ENCODE peak calls at places on chromosomes 11 and 22, in ten cellular contexts. I is lung microvascular endothelial cell; P is EL; T is Right ventricle myocardium superior; R is activated naive CD4-positive, alpha-beta T cell treated with anti-CD3 and anti-CD28 coated beads for 36 hours; C is PC-3; M is head of caudate nucleus; X is effector memory CD8-positive, alpha-beta T cell; J is cardiac muscle cell; U is T-helper 9 cell. Z is an unnamed sample.

GRCh38 chr22:20211997-20212753 is 55.9 kb downstream of the RTN4R start:
- DNase-seq in I (no peak), P (no peak), T (peak), R (no peak), C (no peak), M (no peak), X (no peak), J (peak), U (no peak), Z (no peak)

GRCh38 chr22:45969414-45969799 is 7.6 kb downstream of the WNT7B start:
- DNase-seq in I (no peak), P (no peak), T (no peak), R (no peak), C (peak), M (no peak), X (no peak), J (peak), U (no peak), Z (no peak)

GRCh38 chr22:36928826-36929535 is 15.6 kb downstream of the CSF2RB start:
- DNase-seq in I (no peak), P (peak), T (no peak), R (no peak), C (no peak), M (no peak), X (no peak), J (no peak), U (no peak), Z (no peak)

GRCh38 chr22:44131989-44132685 is 48.6 kb upstream of the PARVG start:
- DNase-seq in I (peak), P (no peak), T (peak), R (no peak), C (no peak), M (no peak), X (no peak), J (no peak), U (no peak), Z (no peak)

GRCh38 chr11:75339685-75340409 is 11.6 kb downstream of the ARRB1 start:
- DNase-seq in I (peak), P (no peak), T (peak), R (peak), C (no peak), M (no peak), X (no peak), J (no peak), U (no peak), Z (no peak)

GRCh38 chr22:27045103-27045940 is 387.9 kb downstream of the MIAT start:
- DNase-seq in I (peak), P (peak), T (no peak), R (no peak), C (peak), M (no peak), X (no peak), J (peak), U (no peak), Z (peak)

GRCh38 chr11:36635463-36635862 is 37.4 kb upstream of the RAG2 start:
- DNase-seq in I (no peak), P (no peak), T (no peak), R (no peak), C (no peak), M (no peak), X (no peak), J (no peak), U (no peak), Z (no peak)

GRCh38 chr11:16959528-16960100 is 54.6 kb downstream of the PLEKHA7 start:
- DNase-seq in I (no peak), P (no peak), T (no peak), R (no peak), C (no peak), M (no peak), X (no peak), J (no peak), U (no peak), Z (no peak)

GRCh38 chr11:118212131-118212725 is 12.6 kb downstream of the JAML start:
- DNase-seq in I (no peak), P (no peak), T (no peak), R (no peak), C (no peak), M (no peak), X (no peak), J (no peak), U (no peak), Z (no peak)

GRCh38 chr22:44721206-44721605 is 19.2 kb downstream of the PRR5 start:
- DNase-seq in I (no peak), P (no peak), T (no peak), R (no peak), C (no peak), M (no peak), X (no peak), J (no peak), U (no peak), Z (no peak)